ENCODE peak calls at places on chromosomes 2 and 18, in seven cellular contexts. I is sigmoid colon, L is tibial nerve, W is ovary, D is upper lobe of left lung, X is A549, S is suprapubic skin. A is an unnamed sample.

GRCh38 chr2:232539298-232540231 is at the start of gene CHRNG:
- DNase-seq in I (peak; percentile 51), L (no peak), W (no peak), D (peak; percentile 65), X (no peak), S (no peak), A (no peak)

GRCh38 chr2:116304328-116304727 is 1510.2 kb upstream of the DDX18 start:
- DNase-seq in I (no peak), L (no peak), W (no peak), D (no peak), X (no peak), S (no peak), A (no peak)

GRCh38 chr2:118492335-118492734 is 355.1 kb downstream of the EN1 start:
- DNase-seq in I (no peak), L (no peak), W (no peak), D (no peak), X (peak; percentile 38), S (no peak), A (no peak)

GRCh38 chr2:28736034-28736433 is 15.6 kb upstream of the PPP1CB start:
- DNase-seq in I (peak; percentile 94), L (no peak), W (no peak), D (no peak), X (no peak), S (no peak), A (no peak)

GRCh38 chr2:173223880-173224279 is 130.8 kb upstream of the CDCA7 start:
- DNase-seq in I (no peak), L (no peak), W (no peak), D (no peak), X (no peak), S (no peak), A (no peak)

GRCh38 chr2:68553098-68553497 is 85.7 kb downstream of the APLF start:
- DNase-seq in I (no peak), L (no peak), W (no peak), D (no peak), X (no peak), S (no peak), A (no peak)

GRCh38 chr2:231883468-231883881 is 42.7 kb downstream of the NPPC start:
- DNase-seq in I (no peak), L (no peak), W (no peak), D (no peak), X (no peak), S (no peak), A (no peak)

GRCh38 chr18:48422947-48423378 is 13.8 kb upstream of the ZBTB7C start:
- DNase-seq in I (no peak), L (no peak), W (no peak), D (no peak), X (no peak), S (no peak), A (no peak)

GRCh38 chr2:163264376-163264775 is 425.8 kb upstream of the KCNH7 start:
- DNase-seq in I (no peak), L (no peak), W (no peak), D (no peak), X (no peak), S (no peak), A (no peak)

GRCh38 chr2:179355881-179356280 is 91.2 kb upstream of the SESTD1 start:
- DNase-seq in I (no peak), L (no peak), W (no peak), D (no peak), X (no peak), S (no peak), A (no peak)

GRCh38 chr2:52017836-52018235 is 985.9 kb upstream of the NRXN1 start:
- DNase-seq in I (no peak), L (no peak), W (no peak), D (no peak), X (no peak), S (no peak), A (no peak)

GRCh38 chr2:44934521-44934961 is 7.0 kb upstream of the SIX3 start:
- DNase-seq in I (peak; percentile 46), L (no peak), W (no peak), D (peak; percentile 59), X (no peak), S (no peak), A (no peak)

GRCh38 chr2:99112617-99113016 is 28.9 kb upstream of the C2orf15 start:
- DNase-seq in I (no peak), L (no peak), W (no peak), D (no peak), X (no peak), S (no peak), A (no peak)

GRCh38 chr2:239669181-239669898 is 268.5 kb upstream of the HDAC4 start:
- DNase-seq in I (no peak), L (no peak), W (no peak), D (no peak), X (no peak), S (no peak), A (no peak)

GRCh38 chr2:233974530-233975071 is 57.4 kb downstream of the TRPM8 start:
- DNase-seq in I (no peak), L (peak; percentile 17), W (no peak), D (no peak), X (peak; percentile 98), S (no peak), A (no peak)

GRCh38 chr2:163119964-163120363 is 281.4 kb upstream of the KCNH7 start:
- DNase-seq in I (no peak), L (no peak), W (peak; percentile 28), D (no peak), X (no peak), S (no peak), A (no peak)

GRCh38 chr2:165401285-165401852 is 68.1 kb upstream of the CSRNP3 start:
- DNase-seq in I (no peak), L (peak; percentile 57), W (no peak), D (no peak), X (peak; percentile 78), S (no peak), A (no peak)

GRCh38 chr18:45739268-45739667 is 15.3 kb downstream of the SLC14A1 start:
- DNase-seq in I (no peak), L (no peak), W (no peak), D (no peak), X (no peak), S (no peak), A (no peak)
- H3K27ac ChIP-seq in I (no peak overlapping the region), L (no peak overlapping the region), W (no peak overlapping the region), D (peak overlapping the region; percentile 64), X (no peak overlapping the region), S (no peak overlapping the region), A (no peak overlapping the region)

DNA sequence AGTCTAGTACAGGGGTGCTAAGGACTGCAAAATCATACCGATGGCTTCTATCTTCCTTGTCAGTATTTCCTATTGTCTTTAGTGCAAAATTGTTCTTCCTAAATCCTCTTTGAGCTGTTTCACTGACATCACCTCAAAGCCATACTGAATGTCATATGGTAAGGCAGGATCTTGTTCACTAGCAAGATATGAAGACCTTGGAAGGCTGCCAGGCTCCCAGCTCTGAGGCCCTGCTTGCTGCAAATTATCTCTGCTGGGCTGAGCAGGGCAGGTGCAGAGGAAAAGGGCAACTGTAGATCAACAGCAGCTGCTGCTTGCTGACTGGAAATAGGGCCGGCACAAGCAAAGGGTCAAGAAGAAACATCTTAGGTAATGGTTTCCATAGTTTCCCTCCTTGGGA is 58.2 kb downstream of the PMAIP1 start:
- DNase-seq in I (no peak), L (peak; percentile 8), W (no peak), D (no peak), X (peak; percentile 5), S (no peak), A (no peak)
- TF ChIP-seq EP300 in I (no peak), L (no peak), W (no peak), D (no peak), X (no peak), S (no peak), A (no peak)

GRCh38 chr2:128595763-128596452 is 277.2 kb upstream of the HS6ST1 start:
- DNase-seq in I (peak; percentile 59), L (no peak), W (no peak), D (no peak), X (no peak), S (no peak), A (no peak)

GRCh38 chr2:128596453-128597430 is 278.1 kb upstream of the HS6ST1 start:
- DNase-seq in I (peak; percentile 53), L (no peak), W (no peak), D (no peak), X (no peak), S (no peak), A (no peak)

GRCh38 chr2:128593518-128594272 is 275.0 kb upstream of the HS6ST1 start:
- DNase-seq in I (peak; percentile 38), L (no peak), W (no peak), D (no peak), X (no peak), S (no peak), A (no peak)

GRCh38 chr2:128594273-128594910 is 275.7 kb upstream of the HS6ST1 start:
- DNase-seq in I (peak; percentile 24), L (no peak), W (no peak), D (no peak), X (no peak), S (no peak), A (no peak)

DNA sequence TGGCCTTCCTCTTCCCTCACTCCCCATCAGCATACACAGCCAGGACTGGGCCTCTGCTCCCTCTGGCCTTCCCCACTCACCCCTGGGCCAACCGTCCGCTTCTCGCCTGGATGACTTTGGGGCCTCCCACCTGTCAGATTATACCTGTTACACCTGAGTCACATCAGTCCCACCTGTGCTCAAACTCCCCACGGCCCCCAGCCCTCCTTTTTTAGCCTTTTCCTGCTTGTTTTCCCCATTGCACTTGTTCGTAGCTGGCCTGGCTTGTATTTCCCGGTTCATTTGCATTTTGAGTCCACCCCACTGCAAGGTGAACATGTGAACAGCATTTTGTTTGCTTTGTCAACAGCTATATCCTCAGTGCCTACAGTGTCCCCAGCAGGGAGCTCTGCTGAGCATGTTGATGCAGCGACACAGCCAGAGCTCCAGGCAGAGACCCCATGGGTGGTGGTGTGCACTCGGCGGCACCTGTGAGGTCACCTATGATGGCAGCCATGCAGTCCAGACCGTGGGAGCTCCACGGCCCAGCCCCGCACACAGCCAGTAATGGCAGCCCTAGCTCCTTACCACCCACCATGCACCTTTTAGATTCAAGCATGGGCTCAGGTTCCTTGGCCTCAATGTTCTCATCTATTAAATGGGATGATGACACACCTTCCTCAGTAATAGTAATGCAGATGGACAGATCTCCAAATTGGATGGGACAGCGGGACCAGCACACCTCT is 276.4 kb upstream of the HS6ST1 start:
- DNase-seq in I (peak; percentile 45), L (no peak), W (no peak), D (no peak), X (no peak), S (no peak), A (no peak)
- H3K27ac ChIP-seq in I (no peak overlapping the region), L (no peak overlapping the region), W (no peak overlapping the region), D (no peak overlapping the region), X (no peak overlapping the region), S (no peak overlapping the region), A (no peak overlapping the region)

GRCh38 chr18:58578835-58579560 is 49.9 kb downstream of the ALPK2 start:
- DNase-seq in I (no peak), L (no peak), W (no peak), D (no peak), X (peak; percentile 77), S (no peak), A (no peak)

GRCh38 chr18:58579561-58580047 is 49.3 kb downstream of the ALPK2 start:
- DNase-seq in I (no peak), L (no peak), W (no peak), D (no peak), X (peak; percentile 79), S (no peak), A (no peak)

GRCh38 chr18:58580623-58581022 is 48.3 kb downstream of the ALPK2 start:
- DNase-seq in I (no peak), L (no peak), W (no peak), D (no peak), X (peak; percentile 73), S (no peak), A (no peak)

GRCh38 chr18:58580078-58580477 is 48.8 kb downstream of the ALPK2 start:
- DNase-seq in I (no peak), L (no peak), W (no peak), D (no peak), X (peak; percentile 81), S (no peak), A (no peak)

GRCh38 chr18:58581265-58581664 is 47.6 kb downstream of the ALPK2 start:
- DNase-seq in I (no peak), L (no peak), W (no peak), D (no peak), X (peak; percentile 73), S (no peak), A (no peak)
- TF ChIP-seq EP300 in I (no peak), L (no peak), W (no peak), D (no peak), X (no peak), S (no peak), A (no peak)